ENCODE peak calls at places on chromosomes 16 and 17, in five cellular contexts. W is right lobe of liver, E is heart left ventricle, A is astrocyte, Y is A549. I is an unnamed sample. For H3K4me1, the result is how much of the 10 kb centered on the place peaks cover.

GRCh38 chr16:11100239-11100750 is 155.7 kb downstream of the SOCS1 start:
- DNase-seq in W (no peak), E (peak), A (peak), Y (no peak), I (peak)

GRCh38 chr16:35868630-35869029 is 2409.2 kb downstream of the TP53TG3F start:
- DNase-seq in W (no peak), E (no peak), A (no peak), Y (no peak), I (no peak)

GRCh38 chr17:31548709-31549108 is 157.2 kb downstream of the RAB11FIP4 start:
- DNase-seq in W (no peak), E (no peak), A (no peak), Y (no peak), I (no peak)

GRCh38 chr16:4940719-4941118 is 3.8 kb upstream of the PPL start:
- DNase-seq in W (no peak), E (no peak), A (no peak), Y (no peak), I (no peak)

GRCh38 chr16:63776437-63776836 is 1345.4 kb downstream of the CDH11 start:
- DNase-seq in W (no peak), E (no peak), A (no peak), Y (no peak), I (no peak)

GRCh38 chr17:12070561-12070960 is 49.9 kb downstream of the MAP2K4 start:
- DNase-seq in W (no peak), E (no peak), A (peak), Y (no peak), I (no peak)

GRCh38 chr17:73393962-73394361 is 82.2 kb upstream of the CDC42EP4 start:
- DNase-seq in W (no peak), E (no peak), A (no peak), Y (peak), I (no peak)

GRCh38 chr17:1800240-1800639 is 29.5 kb downstream of the SMYD4 start:
- DNase-seq in W (no peak), E (peak), A (no peak), Y (no peak), I (no peak)

GRCh38 chr17:13266596-13266995 is 248.8 kb upstream of the ELAC2 start:
- DNase-seq in W (no peak), E (no peak), A (peak), Y (no peak), I (no peak)

GRCh38 chr17:6823011-6823442 is 8.5 kb downstream of the TEKT1 start:
- DNase-seq in W (no peak), E (no peak), A (peak), Y (peak), I (no peak)

GRCh38 chr17:60748232-60748631 is 70.6 kb downstream of the BCAS3 start:
- DNase-seq in W (no peak), E (no peak), A (no peak), Y (no peak), I (no peak)

GRCh38 chr17:42409467-42410351 is 13.3 kb downstream of the CAVIN1 start:
- DNase-seq in W (no peak), E (peak), A (peak), Y (peak), I (peak)

GRCh38 chr17:15475620-15476354 is 8.4 kb upstream of the CDRT4 start:
- DNase-seq in W (no peak), E (no peak), A (peak), Y (no peak), I (no peak)

GRCh38 chr16:6726621-6727020 is 606.0 kb upstream of the RBFOX1 start:
- DNase-seq in W (no peak), E (no peak), A (no peak), Y (no peak), I (no peak)

GRCh38 chr17:58755577-58756245 is at the start of gene PPM1E:
- DNase-seq in W (peak), E (peak), A (peak), Y (peak), I (peak)

GRCh38 chr16:79089735-79090284 is 510.7 kb downstream of the MAF start:
- DNase-seq in W (no peak), E (peak), A (no peak), Y (no peak), I (peak)

GRCh38 chr17:69450857-69451410 is 36.4 kb downstream of the MAP2K6 start:
- DNase-seq in W (no peak), E (no peak), A (peak), Y (no peak), I (no peak)

GRCh38 chr17:16516594-16517018 is 24.6 kb upstream of the LRRC75A start:
- DNase-seq in W (no peak), E (peak), A (peak), Y (peak), I (no peak)

GRCh38 chr16:82082097-82082496 is 47.0 kb downstream of the HSD17B2 start:
- DNase-seq in W (peak), E (no peak), A (no peak), Y (no peak), I (no peak)

GRCh38 chr17:44070455-44071197 is at the start of gene G6PC3:
- DNase-seq in W (peak), E (peak), A (peak), Y (peak), I (peak)

GRCh38 chr17:74892974-74893911 is at the start of gene FADS6:
- DNase-seq in W (peak), E (no peak), A (no peak), Y (no peak), I (peak)

GRCh38 chr17:65277576-65277975 is 140.4 kb downstream of the RGS9 start:
- DNase-seq in W (no peak), E (no peak), A (peak), Y (no peak), I (no peak)

GRCh38 chr17:80981062-80981902 is 10.4 kb upstream of the CHMP6 start:
- DNase-seq in W (no peak), E (no peak), A (no peak), Y (no peak), I (no peak)

GRCh38 chr16:77499373-77500285 is 64.8 kb upstream of the ADAMTS18 start:
- DNase-seq in W (no peak), E (no peak), A (peak), Y (peak), I (peak)

GRCh38 chr16:85554791-85555548 is 58.2 kb upstream of the GSE1 start:
- DNase-seq in W (peak), E (peak), A (peak), Y (peak), I (peak)

GRCh38 chr17:73485130-73485529 is 159.1 kb downstream of the SDK2 start:
- DNase-seq in W (no peak), E (no peak), A (no peak), Y (no peak), I (no peak)

GRCh38 chr16:2467301-2468141 is 3.6 kb upstream of the NTN3 start:
- DNase-seq in W (peak), E (peak), A (peak), Y (peak), I (peak)

GRCh38 chr17:5584383-5584951 is at the start of gene NLRP1:
- DNase-seq in W (peak), E (peak), A (peak), Y (peak), I (peak)

GRCh38 chr17:8955560-8955959 is 9.9 kb downstream of the PIK3R5 start:
- DNase-seq in W (no peak), E (no peak), A (no peak), Y (no peak), I (no peak)

GRCh38 chr16:85838381-85838780 is 38.9 kb downstream of the COX4I1 start:
- DNase-seq in W (no peak), E (no peak), A (no peak), Y (no peak), I (no peak)

GRCh38 chr17:29753845-29754439 is 131.2 kb upstream of the CORO6 start:
- DNase-seq in W (no peak), E (no peak), A (no peak), Y (no peak), I (no peak)

GRCh38 chr17:29748400-29748799 is 125.7 kb upstream of the CORO6 start:
- DNase-seq in W (no peak), E (no peak), A (no peak), Y (no peak), I (no peak)

GRCh38 chr17:29747660-29748059 is 124.9 kb upstream of the CORO6 start:
- DNase-seq in W (no peak), E (no peak), A (no peak), Y (no peak), I (no peak)

GRCh38 chr17:29746669-29747068 is 124.0 kb upstream of the CORO6 start:
- DNase-seq in W (no peak), E (no peak), A (no peak), Y (no peak), I (no peak)

GRCh38 chr17:29749045-29749825 is 126.5 kb upstream of the CORO6 start:
- DNase-seq in W (no peak), E (no peak), A (no peak), Y (no peak), I (no peak)
- H3K4me1 ChIP-seq in W (under half), E (under half), A (under half), Y (under half), I (under half)

GRCh38 chr17:79728169-79728907 is 2.4 kb upstream of the ENPP7 start:
- DNase-seq in W (peak), E (peak), A (peak), Y (peak), I (peak)
- H3K4me3 ChIP-seq in W (peak), E (peak), A (peak), Y (no peak), I (peak)

GRCh38 chr17:28937044-28937729 is 14.1 kb downstream of the PHF12 start:
- DNase-seq in W (peak), E (no peak), A (no peak), Y (no peak), I (no peak)
- H3K4me1 ChIP-seq in W (under half), E (under half), A (under half), Y (under half), I (under half)

DNA sequence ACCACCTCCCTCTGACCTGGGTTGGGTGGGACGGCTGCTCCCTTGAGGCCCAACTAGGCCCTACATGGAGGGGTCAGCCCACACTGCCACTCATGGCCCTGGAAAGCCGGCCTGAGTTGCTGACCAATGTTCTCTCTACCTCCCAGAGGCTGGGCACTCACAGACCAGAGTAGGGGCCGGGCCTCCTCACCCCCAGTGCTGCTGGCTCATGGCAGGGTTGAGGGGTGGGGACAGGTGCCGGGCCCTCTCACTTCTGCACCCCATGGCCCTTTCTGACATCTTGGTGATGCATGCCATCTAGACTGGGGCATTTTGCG is 9.7 kb downstream of the ADCY7 start:
- DNase-seq in W (peak), E (peak), A (no peak), Y (no peak), I (no peak)
- H3K4me3 ChIP-seq in W (no peak), E (peak), A (no peak), Y (no peak), I (no peak)